ENCODE peak calls at places on chromosomes 5 and 9, in eight cellular contexts. U is activated naive CD8-positive, alpha-beta T cell treated with anti-CD3 and anti-CD28 coated beads, Interleukin-2, amount 50 U/mL, for 24 hours; K is A549; V is naive thymus-derived CD8-positive, alpha-beta T cell; Q is Panc1; O is effector memory CD8-positive, alpha-beta T cell; E is body of pancreas; M is CD4-positive, CD25-positive, alpha-beta regulatory T cell. S is an unnamed sample.

GRCh38 chr9:123265833-123266232 is 2.6 kb downstream of the STRBP start:
- ATAC-seq in E (no peak), Q (no peak), V (no peak), U (no peak), M (no peak), K (no peak), O (no peak), S (no peak)

GRCh38 chr5:53364098-53364497 is 116.3 kb upstream of the FST start:
- ATAC-seq in E (no peak), K (no peak), V (no peak), U (no peak), Q (no peak), M (no peak), O (no peak), S (no peak)

GRCh38 chr5:176818391-176819098 is 8.2 kb downstream of the UNC5A start:
- ATAC-seq in K (peak; percentile 9), O (peak; percentile 94), Q (peak; percentile 12), M (peak; percentile 80), U (peak; percentile 64), V (peak; percentile 59), E (no peak), S (no peak)

GRCh38 chr9:133546287-133546680 is 11.8 kb downstream of the ADAMTSL2 start:
- ATAC-seq in M (no peak), Q (no peak), V (no peak), O (no peak), E (no peak), K (no peak), U (no peak), S (no peak)

GRCh38 chr5:125890387-125890955 is 532.7 kb upstream of the GRAMD2B start:
- ATAC-seq in Q (no peak), V (no peak), K (no peak), E (no peak), O (no peak), M (no peak), U (no peak), S (no peak)

GRCh38 chr5:126865299-126865698 is 88.4 kb downstream of the LMNB1 start:
- ATAC-seq in K (no peak), U (no peak), M (no peak), Q (no peak), V (no peak), O (no peak), E (no peak), S (no peak)

GRCh38 chr9:14846871-14847311 is 63.3 kb downstream of the FREM1 start:
- ATAC-seq in U (peak; percentile 77), Q (no peak), E (peak; percentile 53), M (no peak), O (no peak), K (peak; percentile 92), V (peak; percentile 46), S (peak; percentile 99)

GRCh38 chr9:35954942-35955546 is 2.9 kb downstream of the OR2S2 start:
- ATAC-seq in Q (peak; percentile 94), U (no peak), E (peak; percentile 89), K (peak; percentile 87), M (peak; percentile 86), V (peak; percentile 79), O (peak; percentile 78), S (peak; percentile 97)

GRCh38 chr5:32100903-32101302 is 73.2 kb downstream of the GOLPH3 start:
- ATAC-seq in U (no peak), E (no peak), V (no peak), K (no peak), Q (no peak), O (no peak), M (no peak), S (no peak)

S was measured in SK-N-SH treated with all-trans-retinoic acid at 6 μM for 48 hours.